ENCODE peak calls at places on chromosomes 16 and 17, in eight cellular contexts. I, V, U, S, P, C, Z and O are unnamed samples.

GRCh38 chr16:67252806-67253497 is 4.2 kb downstream of the SLC9A5 start:
- DNase-seq in C (no peak), U (no peak), Z (no peak), P (no peak), I (no peak), V (no peak), S (no peak), O (no peak)

GRCh38 chr17:6701719-6702118 is 11.4 kb downstream of the SLC13A5 start:
- DNase-seq in I (peak; percentile 32), U (no peak), V (peak; percentile 40), Z (peak; percentile 17), C (no peak), P (peak; percentile 7), S (peak; percentile 32), O (peak; percentile 17)

GRCh38 chr17:74568116-74568873 is 986 bp upstream of the CD300H start:
- DNase-seq in I (no peak), P (no peak), Z (peak; percentile 67), C (no peak), S (no peak), U (no peak), V (no peak), O (no peak)

GRCh38 chr16:68529608-68529930 is 9.5 kb upstream of the ZFP90 start:
- DNase-seq in V (peak; percentile 8), I (no peak), S (no peak), P (no peak), U (no peak), Z (no peak), C (no peak), O (no peak)

GRCh38 chr16:50146479-50147435 is 6.3 kb upstream of the TENT4B start:
- DNase-seq in I (no peak), C (peak; percentile 67), U (no peak), P (no peak), V (no peak), S (no peak), Z (peak; percentile 19), O (no peak)

GRCh38 chr17:72366626-72367025 is 245.8 kb downstream of the SOX9 start:
- DNase-seq in U (no peak), S (no peak), I (no peak), C (no peak), P (no peak), Z (no peak), V (no peak), O (no peak)

GRCh38 chr17:8745586-8746500 is 1.2 kb upstream of the CCDC42 start:
- DNase-seq in Z (peak; percentile 68), U (peak; percentile 29), S (peak; percentile 85), V (peak; percentile 70), P (peak; percentile 72), I (peak; percentile 80), C (no peak), O (peak; percentile 87)

GRCh38 chr16:10325783-10326543 is 59.9 kb upstream of the ATF7IP2 start:
- DNase-seq in V (no peak), Z (peak; percentile 48), U (no peak), C (no peak), S (no peak), P (no peak), I (no peak), O (no peak)